ENCODE peak calls at places on chromosomes 2 and 18, in five cellular contexts. One of them, this sample, is unnamed. For H3K4me1, the result is how much of the 10 kb centered on the place peaks cover.

GRCh38 chr18:45863469-45863868 is 38.0 kb downstream of the SIGLEC15 start:
- DNase-seq in CD8-positive, alpha-beta memory T cell: no peak
- DNase-seq in uterus: no peak
- DNase-seq in astrocyte: no peak
- DNase-seq in PC-3: no peak
- DNase-seq in this sample: no peak

GRCh38 chr2:207640160-207640559 is 15.0 kb upstream of the METTL21A start:
- DNase-seq in CD8-positive, alpha-beta memory T cell: no peak
- DNase-seq in uterus: no peak
- DNase-seq in astrocyte: no peak
- DNase-seq in PC-3: peak
- DNase-seq in this sample: no peak

GRCh38 chr2:121608367-121608766 is 40.9 kb downstream of the CLASP1 start:
- DNase-seq in CD8-positive, alpha-beta memory T cell: no peak
- DNase-seq in uterus: no peak
- DNase-seq in astrocyte: peak
- DNase-seq in PC-3: no peak
- DNase-seq in this sample: no peak

GRCh38 chr2:47309952-47310800 is 92.8 kb upstream of the MSH2 start:
- DNase-seq in CD8-positive, alpha-beta memory T cell: no peak
- DNase-seq in uterus: no peak
- DNase-seq in astrocyte: peak
- DNase-seq in PC-3: no peak
- DNase-seq in this sample: peak

GRCh38 chr2:217854684-217855083 is 148.1 kb downstream of the TNS1 start:
- DNase-seq in CD8-positive, alpha-beta memory T cell: no peak
- DNase-seq in uterus: no peak
- DNase-seq in astrocyte: no peak
- DNase-seq in PC-3: no peak
- DNase-seq in this sample: no peak

GRCh38 chr18:11310476-11311086 is 161.2 kb upstream of the PIEZO2 start:
- DNase-seq in CD8-positive, alpha-beta memory T cell: no peak
- DNase-seq in uterus: no peak
- DNase-seq in astrocyte: no peak
- DNase-seq in PC-3: peak
- DNase-seq in this sample: no peak

GRCh38 chr2:43184339-43184895 is 42.0 kb downstream of the ZFP36L2 start:
- DNase-seq in CD8-positive, alpha-beta memory T cell: peak
- DNase-seq in uterus: no peak
- DNase-seq in astrocyte: peak
- DNase-seq in PC-3: peak
- DNase-seq in this sample: peak

GRCh38 chr2:2501454-2502108 is 170.5 kb upstream of the MYT1L start:
- DNase-seq in CD8-positive, alpha-beta memory T cell: no peak
- DNase-seq in uterus: no peak
- DNase-seq in astrocyte: no peak
- DNase-seq in PC-3: no peak
- DNase-seq in this sample: no peak

GRCh38 chr2:151334082-151334815 is 23.1 kb upstream of the TNFAIP6 start:
- DNase-seq in CD8-positive, alpha-beta memory T cell: no peak
- DNase-seq in uterus: no peak
- DNase-seq in astrocyte: peak
- DNase-seq in PC-3: peak
- DNase-seq in this sample: no peak

GRCh38 chr2:217282531-217282930 is 422.7 kb upstream of the TNP1 start:
- DNase-seq in CD8-positive, alpha-beta memory T cell: no peak
- DNase-seq in uterus: no peak
- DNase-seq in astrocyte: peak
- DNase-seq in PC-3: peak
- DNase-seq in this sample: no peak

GRCh38 chr2:28320009-28320365 is 72.7 kb upstream of the FOSL2 start:
- DNase-seq in CD8-positive, alpha-beta memory T cell: no peak
- DNase-seq in uterus: no peak
- DNase-seq in astrocyte: no peak
- DNase-seq in PC-3: no peak
- DNase-seq in this sample: no peak

GRCh38 chr2:28322456-28322855 is 70.2 kb upstream of the FOSL2 start:
- DNase-seq in CD8-positive, alpha-beta memory T cell: no peak
- DNase-seq in uterus: no peak
- DNase-seq in astrocyte: no peak
- DNase-seq in PC-3: no peak
- DNase-seq in this sample: no peak

GRCh38 chr2:28320371-28320770 is 72.3 kb upstream of the FOSL2 start:
- DNase-seq in CD8-positive, alpha-beta memory T cell: no peak
- DNase-seq in uterus: no peak
- DNase-seq in astrocyte: no peak
- DNase-seq in PC-3: no peak
- DNase-seq in this sample: no peak

GRCh38 chr2:28322051-28322450 is 70.6 kb upstream of the FOSL2 start:
- DNase-seq in CD8-positive, alpha-beta memory T cell: no peak
- DNase-seq in uterus: no peak
- DNase-seq in astrocyte: no peak
- DNase-seq in PC-3: no peak
- DNase-seq in this sample: no peak

GRCh38 chr2:28321426-28321825 is 71.2 kb upstream of the FOSL2 start:
- DNase-seq in CD8-positive, alpha-beta memory T cell: no peak
- DNase-seq in uterus: no peak
- DNase-seq in astrocyte: peak
- DNase-seq in PC-3: no peak
- DNase-seq in this sample: no peak
- H3K4me1 ChIP-seq in CD8-positive, alpha-beta memory T cell: under half
- H3K4me1 ChIP-seq in uterus: under half
- H3K4me1 ChIP-seq in astrocyte: under half
- H3K4me1 ChIP-seq in PC-3: under half
- H3K4me1 ChIP-seq in this sample: under half

GRCh38 chr2:202064206-202064880 is 8.7 kb upstream of the KIAA2012 start:
- DNase-seq in CD8-positive, alpha-beta memory T cell: no peak
- DNase-seq in uterus: peak
- DNase-seq in astrocyte: peak
- DNase-seq in PC-3: peak
- DNase-seq in this sample: no peak

GRCh38 chr2:202060218-202060617 is 12.8 kb upstream of the KIAA2012 start:
- DNase-seq in CD8-positive, alpha-beta memory T cell: no peak
- DNase-seq in uterus: no peak
- DNase-seq in astrocyte: no peak
- DNase-seq in PC-3: peak
- DNase-seq in this sample: no peak

GRCh38 chr2:202056611-202057010 is 16.4 kb upstream of the KIAA2012 start:
- DNase-seq in CD8-positive, alpha-beta memory T cell: no peak
- DNase-seq in uterus: no peak
- DNase-seq in astrocyte: no peak
- DNase-seq in PC-3: peak
- DNase-seq in this sample: no peak

GRCh38 chr2:202064881-202065230 is 8.2 kb upstream of the KIAA2012 start:
- DNase-seq in CD8-positive, alpha-beta memory T cell: no peak
- DNase-seq in uterus: no peak
- DNase-seq in astrocyte: no peak
- DNase-seq in PC-3: no peak
- DNase-seq in this sample: no peak

DNA sequence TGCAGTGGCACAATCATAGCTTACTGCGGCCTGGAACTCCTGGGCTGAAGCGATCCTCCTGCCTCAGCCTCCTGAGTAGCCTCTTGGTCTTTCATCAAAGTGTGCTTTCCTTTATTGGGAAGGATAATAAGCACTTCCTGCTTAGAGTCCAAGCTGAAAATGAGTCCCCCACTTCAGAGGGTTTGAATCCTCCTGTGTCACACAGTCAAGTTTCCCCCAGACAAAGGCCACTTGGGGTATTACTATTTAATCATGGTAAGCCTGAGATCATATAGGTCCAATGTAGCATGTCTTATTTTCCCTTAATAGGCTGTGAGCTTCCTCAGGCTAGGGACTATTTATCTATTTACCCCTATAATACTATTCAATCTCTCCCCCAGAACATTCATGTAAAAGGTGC is 11.4 kb upstream of the KIAA2012 start:
- DNase-seq in CD8-positive, alpha-beta memory T cell: no peak
- DNase-seq in uterus: no peak
- DNase-seq in astrocyte: no peak
- DNase-seq in PC-3: no peak
- DNase-seq in this sample: no peak
- H3K4me1 ChIP-seq in CD8-positive, alpha-beta memory T cell: under half
- H3K4me1 ChIP-seq in uterus: under half
- H3K4me1 ChIP-seq in astrocyte: under half
- H3K4me1 ChIP-seq in PC-3: under half
- H3K4me1 ChIP-seq in this sample: under half

DNA sequence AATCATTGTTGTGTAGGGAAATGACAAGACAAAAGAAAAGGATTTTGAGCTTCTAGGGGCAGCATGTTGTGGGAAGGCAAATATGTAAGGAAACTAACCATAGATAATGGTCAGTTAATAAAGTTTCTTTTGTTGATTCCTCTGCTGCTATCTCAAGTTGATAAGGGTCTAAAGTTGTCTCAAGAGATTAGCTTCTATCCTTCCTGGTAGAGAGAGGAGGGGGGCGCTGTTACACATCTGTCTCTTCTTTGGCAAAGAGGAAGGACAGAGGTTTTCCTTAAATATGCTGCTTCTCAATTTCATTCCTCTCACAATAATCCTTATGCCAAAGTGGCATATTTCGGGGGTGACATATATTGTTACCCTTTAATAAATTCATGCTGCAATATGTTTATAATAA is 944.0 kb downstream of the DPP10 start:
- DNase-seq in CD8-positive, alpha-beta memory T cell: no peak
- DNase-seq in uterus: no peak
- DNase-seq in astrocyte: no peak
- DNase-seq in PC-3: no peak
- DNase-seq in this sample: no peak
- H3K4me1 ChIP-seq in CD8-positive, alpha-beta memory T cell: under half
- H3K4me1 ChIP-seq in uterus: under half
- H3K4me1 ChIP-seq in astrocyte: under half
- H3K4me1 ChIP-seq in PC-3: under half
- H3K4me1 ChIP-seq in this sample: under half

GRCh38 chr18:10202947-10203346 is 251.5 kb upstream of the APCDD1 start:
- DNase-seq in CD8-positive, alpha-beta memory T cell: no peak
- DNase-seq in uterus: no peak
- DNase-seq in astrocyte: no peak
- DNase-seq in PC-3: no peak
- DNase-seq in this sample: no peak

GRCh38 chr18:10205136-10205535 is 249.3 kb upstream of the APCDD1 start:
- DNase-seq in CD8-positive, alpha-beta memory T cell: no peak
- DNase-seq in uterus: no peak
- DNase-seq in astrocyte: peak
- DNase-seq in PC-3: no peak
- DNase-seq in this sample: no peak

GRCh38 chr18:10201226-10201625 is 253.2 kb upstream of the APCDD1 start:
- DNase-seq in CD8-positive, alpha-beta memory T cell: no peak
- DNase-seq in uterus: no peak
- DNase-seq in astrocyte: no peak
- DNase-seq in PC-3: no peak
- DNase-seq in this sample: no peak

GRCh38 chr18:10197097-10197496 is 257.3 kb upstream of the APCDD1 start:
- DNase-seq in CD8-positive, alpha-beta memory T cell: no peak
- DNase-seq in uterus: no peak
- DNase-seq in astrocyte: no peak
- DNase-seq in PC-3: peak
- DNase-seq in this sample: no peak

DNA sequence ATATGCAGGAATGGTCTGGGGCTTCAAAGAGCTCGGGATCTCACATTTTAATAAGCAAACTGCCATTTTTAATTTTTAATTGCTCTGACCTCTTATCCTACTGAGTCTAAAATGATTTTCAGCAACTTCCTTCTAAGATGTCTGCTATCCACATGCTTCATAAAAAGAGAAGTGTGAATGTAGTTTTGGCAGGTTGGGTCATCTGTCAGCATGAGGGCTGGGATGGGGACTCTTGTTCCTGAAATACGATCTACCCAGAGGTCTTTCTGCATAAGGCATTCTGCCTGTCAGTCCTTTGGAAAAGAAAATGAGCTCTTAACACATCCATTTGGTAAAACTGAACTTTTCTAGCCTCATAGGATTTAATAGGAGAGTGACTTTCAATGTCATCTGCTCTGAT is 252.8 kb upstream of the APCDD1 start:
- DNase-seq in CD8-positive, alpha-beta memory T cell: no peak
- DNase-seq in uterus: no peak
- DNase-seq in astrocyte: no peak
- DNase-seq in PC-3: no peak
- DNase-seq in this sample: no peak
- H3K4me1 ChIP-seq in CD8-positive, alpha-beta memory T cell: under half
- H3K4me1 ChIP-seq in uterus: under half
- H3K4me1 ChIP-seq in astrocyte: under half
- H3K4me1 ChIP-seq in PC-3: under half
- H3K4me1 ChIP-seq in this sample: under half

GRCh38 chr2:42127425-42128424 is 41.4 kb upstream of the EML4 start:
- DNase-seq in CD8-positive, alpha-beta memory T cell: peak
- DNase-seq in uterus: no peak
- DNase-seq in astrocyte: no peak
- DNase-seq in PC-3: no peak
- DNase-seq in this sample: no peak

GRCh38 chr2:42124051-42124813 is 44.9 kb upstream of the EML4 start:
- DNase-seq in CD8-positive, alpha-beta memory T cell: no peak
- DNase-seq in uterus: no peak
- DNase-seq in astrocyte: peak
- DNase-seq in PC-3: no peak
- DNase-seq in this sample: no peak

GRCh38 chr2:42125887-42126594 is 43.1 kb upstream of the EML4 start:
- DNase-seq in CD8-positive, alpha-beta memory T cell: no peak
- DNase-seq in uterus: no peak
- DNase-seq in astrocyte: peak
- DNase-seq in PC-3: no peak
- DNase-seq in this sample: peak

GRCh38 chr2:42118759-42119569 is 50.2 kb upstream of the EML4 start:
- DNase-seq in CD8-positive, alpha-beta memory T cell: no peak
- DNase-seq in uterus: no peak
- DNase-seq in astrocyte: peak
- DNase-seq in PC-3: no peak
- DNase-seq in this sample: no peak

GRCh38 chr2:42123426-42123825 is 45.7 kb upstream of the EML4 start:
- DNase-seq in CD8-positive, alpha-beta memory T cell: no peak
- DNase-seq in uterus: no peak
- DNase-seq in astrocyte: no peak
- DNase-seq in PC-3: no peak
- DNase-seq in this sample: no peak
- H3K4me1 ChIP-seq in CD8-positive, alpha-beta memory T cell: half or more
- H3K4me1 ChIP-seq in uterus: under half
- H3K4me1 ChIP-seq in astrocyte: under half
- H3K4me1 ChIP-seq in PC-3: under half
- H3K4me1 ChIP-seq in this sample: under half

DNA sequence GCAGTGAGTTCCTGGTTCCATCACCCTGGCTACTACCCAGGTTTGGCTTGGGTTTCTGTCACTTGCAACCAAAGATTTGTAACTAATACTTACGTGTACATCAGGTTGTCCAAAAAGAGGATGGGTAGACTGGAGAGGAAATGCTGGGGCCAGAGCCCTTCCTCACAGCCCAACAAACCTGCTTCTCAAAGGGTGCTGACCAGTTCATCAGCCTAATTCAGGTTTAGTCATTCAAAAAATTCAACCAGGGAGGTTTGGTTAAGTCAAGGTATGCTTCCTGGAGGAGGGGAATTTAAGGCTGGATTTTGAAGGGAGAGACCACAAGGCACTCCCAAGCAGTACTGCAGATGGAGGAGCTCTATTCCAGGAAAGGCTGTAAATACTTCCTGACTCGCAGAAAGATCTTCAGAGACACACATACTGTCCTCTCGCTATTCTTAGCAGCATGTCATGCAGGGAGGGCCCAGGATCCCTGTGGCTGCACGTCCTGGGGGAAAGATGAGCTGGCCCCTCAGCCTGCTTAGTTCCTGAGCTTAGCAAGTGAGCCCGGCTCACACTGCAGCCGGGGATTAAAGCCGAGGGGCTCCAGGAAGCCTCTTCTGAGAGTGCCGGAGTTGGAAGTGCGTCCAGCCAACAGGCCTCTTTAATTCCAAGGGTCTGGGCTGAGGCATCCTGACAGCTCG is 40.0 kb upstream of the BIN1 start:
- DNase-seq in CD8-positive, alpha-beta memory T cell: no peak
- DNase-seq in uterus: no peak
- DNase-seq in astrocyte: peak
- DNase-seq in PC-3: no peak
- DNase-seq in this sample: no peak
- H3K4me1 ChIP-seq in CD8-positive, alpha-beta memory T cell: under half
- H3K4me1 ChIP-seq in uterus: under half
- H3K4me1 ChIP-seq in astrocyte: under half
- H3K4me1 ChIP-seq in PC-3: under half
- H3K4me1 ChIP-seq in this sample: under half